ENCODE peak calls at places on chromosomes 2 and 18, in seven cellular contexts. One of them, this sample, is unnamed.

GRCh38 chr2:212005077-212005671 is 533.4 kb downstream of the ERBB4 start:
- DNase-seq in naive B cell: no peak
- DNase-seq in mesendoderm: peak
- DNase-seq in stimulated activated CD8-positive, alpha-beta memory T cell treated with anti-CD3 and anti-CD28 coated beads, Interleukin-7, amount 100 ng/mL, for 1 hour: no peak
- DNase-seq in amniotic stem cell: peak
- DNase-seq in aorta: peak
- DNase-seq in psoas muscle: no peak
- DNase-seq in this sample: no peak

GRCh38 chr18:75213610-75214009 is 3.0 kb downstream of the TSHZ1 start:
- DNase-seq in psoas muscle: no peak
- DNase-seq in aorta: no peak
- DNase-seq in naive B cell: no peak
- DNase-seq in mesendoderm: no peak
- DNase-seq in amniotic stem cell: no peak
- DNase-seq in stimulated activated CD8-positive, alpha-beta memory T cell treated with anti-CD3 and anti-CD28 coated beads, Interleukin-7, amount 100 ng/mL, for 1 hour: no peak
- DNase-seq in this sample: no peak

GRCh38 chr2:212708346-212708745 is 169.7 kb upstream of the ERBB4 start:
- DNase-seq in amniotic stem cell: no peak
- DNase-seq in stimulated activated CD8-positive, alpha-beta memory T cell treated with anti-CD3 and anti-CD28 coated beads, Interleukin-7, amount 100 ng/mL, for 1 hour: no peak
- DNase-seq in naive B cell: no peak
- DNase-seq in psoas muscle: no peak
- DNase-seq in aorta: no peak
- DNase-seq in mesendoderm: no peak
- DNase-seq in this sample: no peak

GRCh38 chr18:34492652-34493051 is 217.4 kb upstream of the DTNA start:
- DNase-seq in psoas muscle: no peak
- DNase-seq in amniotic stem cell: no peak
- DNase-seq in stimulated activated CD8-positive, alpha-beta memory T cell treated with anti-CD3 and anti-CD28 coated beads, Interleukin-7, amount 100 ng/mL, for 1 hour: no peak
- DNase-seq in mesendoderm: peak
- DNase-seq in naive B cell: no peak
- DNase-seq in aorta: no peak
- DNase-seq in this sample: no peak

GRCh38 chr2:241065355-241065803 is 36.7 kb downstream of the MTERF4 start:
- DNase-seq in amniotic stem cell: no peak
- DNase-seq in stimulated activated CD8-positive, alpha-beta memory T cell treated with anti-CD3 and anti-CD28 coated beads, Interleukin-7, amount 100 ng/mL, for 1 hour: no peak
- DNase-seq in naive B cell: no peak
- DNase-seq in aorta: no peak
- DNase-seq in mesendoderm: no peak
- DNase-seq in psoas muscle: no peak
- DNase-seq in this sample: no peak

GRCh38 chr2:16638941-16639340 is 26.7 kb downstream of the CYRIA start:
- DNase-seq in amniotic stem cell: no peak
- DNase-seq in stimulated activated CD8-positive, alpha-beta memory T cell treated with anti-CD3 and anti-CD28 coated beads, Interleukin-7, amount 100 ng/mL, for 1 hour: no peak
- DNase-seq in naive B cell: no peak
- DNase-seq in psoas muscle: no peak
- DNase-seq in aorta: no peak
- DNase-seq in mesendoderm: no peak
- DNase-seq in this sample: no peak

GRCh38 chr2:192190474-192190873 is 4.3 kb downstream of the TMEFF2 start:
- DNase-seq in naive B cell: no peak
- DNase-seq in aorta: no peak
- DNase-seq in stimulated activated CD8-positive, alpha-beta memory T cell treated with anti-CD3 and anti-CD28 coated beads, Interleukin-7, amount 100 ng/mL, for 1 hour: no peak
- DNase-seq in psoas muscle: no peak
- DNase-seq in mesendoderm: no peak
- DNase-seq in amniotic stem cell: no peak
- DNase-seq in this sample: no peak

GRCh38 chr2:182767578-182767977 is 51.5 kb downstream of the DNAJC10 start:
- DNase-seq in stimulated activated CD8-positive, alpha-beta memory T cell treated with anti-CD3 and anti-CD28 coated beads, Interleukin-7, amount 100 ng/mL, for 1 hour: no peak
- DNase-seq in naive B cell: no peak
- DNase-seq in aorta: no peak
- DNase-seq in amniotic stem cell: no peak
- DNase-seq in mesendoderm: peak
- DNase-seq in psoas muscle: no peak
- DNase-seq in this sample: no peak

GRCh38 chr2:172672114-172672513 is 63.5 kb upstream of the RAPGEF4 start:
- DNase-seq in stimulated activated CD8-positive, alpha-beta memory T cell treated with anti-CD3 and anti-CD28 coated beads, Interleukin-7, amount 100 ng/mL, for 1 hour: no peak
- DNase-seq in naive B cell: no peak
- DNase-seq in mesendoderm: no peak
- DNase-seq in amniotic stem cell: no peak
- DNase-seq in aorta: no peak
- DNase-seq in psoas muscle: no peak
- DNase-seq in this sample: no peak

GRCh38 chr18:11995445-11996189 is 14.3 kb downstream of the IMPA2 start:
- DNase-seq in naive B cell: peak
- DNase-seq in aorta: peak
- DNase-seq in psoas muscle: peak
- DNase-seq in stimulated activated CD8-positive, alpha-beta memory T cell treated with anti-CD3 and anti-CD28 coated beads, Interleukin-7, amount 100 ng/mL, for 1 hour: no peak
- DNase-seq in amniotic stem cell: no peak
- DNase-seq in mesendoderm: peak
- DNase-seq in this sample: peak

GRCh38 chr18:67553471-67553870 is 37.0 kb upstream of the DSEL start:
- DNase-seq in amniotic stem cell: no peak
- DNase-seq in psoas muscle: no peak
- DNase-seq in stimulated activated CD8-positive, alpha-beta memory T cell treated with anti-CD3 and anti-CD28 coated beads, Interleukin-7, amount 100 ng/mL, for 1 hour: no peak
- DNase-seq in mesendoderm: no peak
- DNase-seq in aorta: no peak
- DNase-seq in naive B cell: no peak
- DNase-seq in this sample: no peak

GRCh38 chr2:234733795-234734600 is 217.8 kb upstream of the SH3BP4 start:
- DNase-seq in amniotic stem cell: no peak
- DNase-seq in stimulated activated CD8-positive, alpha-beta memory T cell treated with anti-CD3 and anti-CD28 coated beads, Interleukin-7, amount 100 ng/mL, for 1 hour: no peak
- DNase-seq in mesendoderm: no peak
- DNase-seq in naive B cell: no peak
- DNase-seq in aorta: no peak
- DNase-seq in psoas muscle: no peak
- DNase-seq in this sample: no peak

GRCh38 chr2:120972286-120972685 is 236.6 kb downstream of the GLI2 start:
- DNase-seq in mesendoderm: no peak
- DNase-seq in naive B cell: no peak
- DNase-seq in stimulated activated CD8-positive, alpha-beta memory T cell treated with anti-CD3 and anti-CD28 coated beads, Interleukin-7, amount 100 ng/mL, for 1 hour: no peak
- DNase-seq in psoas muscle: no peak
- DNase-seq in aorta: no peak
- DNase-seq in amniotic stem cell: no peak
- DNase-seq in this sample: no peak

GRCh38 chr2:20935168-20935567 is 108.7 kb downstream of the APOB start:
- DNase-seq in amniotic stem cell: no peak
- DNase-seq in naive B cell: no peak
- DNase-seq in aorta: no peak
- DNase-seq in mesendoderm: no peak
- DNase-seq in stimulated activated CD8-positive, alpha-beta memory T cell treated with anti-CD3 and anti-CD28 coated beads, Interleukin-7, amount 100 ng/mL, for 1 hour: no peak
- DNase-seq in psoas muscle: no peak
- DNase-seq in this sample: no peak

GRCh38 chr2:27493948-27494283 is 1.1 kb downstream of the FNDC4 start:
- DNase-seq in psoas muscle: no peak
- DNase-seq in mesendoderm: no peak
- DNase-seq in aorta: no peak
- DNase-seq in stimulated activated CD8-positive, alpha-beta memory T cell treated with anti-CD3 and anti-CD28 coated beads, Interleukin-7, amount 100 ng/mL, for 1 hour: no peak
- DNase-seq in amniotic stem cell: no peak
- DNase-seq in naive B cell: no peak
- DNase-seq in this sample: no peak

GRCh38 chr18:23302852-23303527 is 150.1 kb upstream of the RIOK3 start:
- DNase-seq in stimulated activated CD8-positive, alpha-beta memory T cell treated with anti-CD3 and anti-CD28 coated beads, Interleukin-7, amount 100 ng/mL, for 1 hour: no peak
- DNase-seq in aorta: no peak
- DNase-seq in amniotic stem cell: peak
- DNase-seq in naive B cell: no peak
- DNase-seq in mesendoderm: no peak
- DNase-seq in psoas muscle: no peak
- DNase-seq in this sample: no peak

GRCh38 chr2:109185338-109185737 is 56.3 kb downstream of the SH3RF3 start:
- DNase-seq in psoas muscle: peak
- DNase-seq in amniotic stem cell: no peak
- DNase-seq in aorta: no peak
- DNase-seq in mesendoderm: peak
- DNase-seq in naive B cell: no peak
- DNase-seq in stimulated activated CD8-positive, alpha-beta memory T cell treated with anti-CD3 and anti-CD28 coated beads, Interleukin-7, amount 100 ng/mL, for 1 hour: no peak
- DNase-seq in this sample: no peak

GRCh38 chr2:76498387-76498786 is 787.7 kb upstream of the GCFC2 start:
- DNase-seq in psoas muscle: no peak
- DNase-seq in naive B cell: no peak
- DNase-seq in mesendoderm: no peak
- DNase-seq in stimulated activated CD8-positive, alpha-beta memory T cell treated with anti-CD3 and anti-CD28 coated beads, Interleukin-7, amount 100 ng/mL, for 1 hour: no peak
- DNase-seq in amniotic stem cell: no peak
- DNase-seq in aorta: no peak
- DNase-seq in this sample: no peak

GRCh38 chr18:11532758-11533512 is 76.5 kb upstream of the SLC35G4 start:
- DNase-seq in aorta: no peak
- DNase-seq in mesendoderm: no peak
- DNase-seq in amniotic stem cell: no peak
- DNase-seq in psoas muscle: no peak
- DNase-seq in stimulated activated CD8-positive, alpha-beta memory T cell treated with anti-CD3 and anti-CD28 coated beads, Interleukin-7, amount 100 ng/mL, for 1 hour: no peak
- DNase-seq in naive B cell: no peak
- DNase-seq in this sample: no peak

GRCh38 chr2:233428438-233428837 is 74.1 kb downstream of the DGKD start:
- DNase-seq in aorta: no peak
- DNase-seq in mesendoderm: no peak
- DNase-seq in stimulated activated CD8-positive, alpha-beta memory T cell treated with anti-CD3 and anti-CD28 coated beads, Interleukin-7, amount 100 ng/mL, for 1 hour: no peak
- DNase-seq in naive B cell: no peak
- DNase-seq in amniotic stem cell: no peak
- DNase-seq in psoas muscle: no peak
- DNase-seq in this sample: no peak

GRCh38 chr2:146317959-146318358 is 1526.9 kb upstream of the ACVR2A start:
- DNase-seq in naive B cell: no peak
- DNase-seq in aorta: no peak
- DNase-seq in mesendoderm: no peak
- DNase-seq in amniotic stem cell: no peak
- DNase-seq in psoas muscle: no peak
- DNase-seq in stimulated activated CD8-positive, alpha-beta memory T cell treated with anti-CD3 and anti-CD28 coated beads, Interleukin-7, amount 100 ng/mL, for 1 hour: no peak
- DNase-seq in this sample: no peak

GRCh38 chr2:205199451-205199850 is 482.9 kb upstream of the NRP2 start:
- DNase-seq in amniotic stem cell: no peak
- DNase-seq in psoas muscle: no peak
- DNase-seq in stimulated activated CD8-positive, alpha-beta memory T cell treated with anti-CD3 and anti-CD28 coated beads, Interleukin-7, amount 100 ng/mL, for 1 hour: no peak
- DNase-seq in naive B cell: no peak
- DNase-seq in mesendoderm: no peak
- DNase-seq in aorta: no peak
- DNase-seq in this sample: no peak

GRCh38 chr2:119808516-119809147 is 48.9 kb downstream of the PTPN4 start:
- DNase-seq in amniotic stem cell: no peak
- DNase-seq in stimulated activated CD8-positive, alpha-beta memory T cell treated with anti-CD3 and anti-CD28 coated beads, Interleukin-7, amount 100 ng/mL, for 1 hour: no peak
- DNase-seq in psoas muscle: no peak
- DNase-seq in naive B cell: no peak
- DNase-seq in aorta: no peak
- DNase-seq in mesendoderm: peak
- DNase-seq in this sample: no peak

GRCh38 chr2:24635181-24635580 is 144.1 kb downstream of the NCOA1 start:
- DNase-seq in aorta: no peak
- DNase-seq in amniotic stem cell: no peak
- DNase-seq in mesendoderm: no peak
- DNase-seq in psoas muscle: no peak
- DNase-seq in stimulated activated CD8-positive, alpha-beta memory T cell treated with anti-CD3 and anti-CD28 coated beads, Interleukin-7, amount 100 ng/mL, for 1 hour: no peak
- DNase-seq in naive B cell: no peak
- DNase-seq in this sample: no peak

GRCh38 chr2:71282493-71282892 is 49.1 kb upstream of the ZNF638 start:
- DNase-seq in amniotic stem cell: no peak
- DNase-seq in stimulated activated CD8-positive, alpha-beta memory T cell treated with anti-CD3 and anti-CD28 coated beads, Interleukin-7, amount 100 ng/mL, for 1 hour: no peak
- DNase-seq in psoas muscle: no peak
- DNase-seq in mesendoderm: peak
- DNase-seq in aorta: no peak
- DNase-seq in naive B cell: no peak
- DNase-seq in this sample: no peak

GRCh38 chr18:23743733-23744333 is 54.6 kb downstream of the LAMA3 start:
- DNase-seq in aorta: no peak
- DNase-seq in mesendoderm: peak
- DNase-seq in stimulated activated CD8-positive, alpha-beta memory T cell treated with anti-CD3 and anti-CD28 coated beads, Interleukin-7, amount 100 ng/mL, for 1 hour: no peak
- DNase-seq in psoas muscle: no peak
- DNase-seq in amniotic stem cell: no peak
- DNase-seq in naive B cell: no peak
- DNase-seq in this sample: no peak

GRCh38 chr2:235940330-235940729 is 227.9 kb downstream of the GBX2 start:
- DNase-seq in aorta: peak
- DNase-seq in mesendoderm: peak
- DNase-seq in psoas muscle: no peak
- DNase-seq in stimulated activated CD8-positive, alpha-beta memory T cell treated with anti-CD3 and anti-CD28 coated beads, Interleukin-7, amount 100 ng/mL, for 1 hour: no peak
- DNase-seq in naive B cell: no peak
- DNase-seq in amniotic stem cell: peak
- DNase-seq in this sample: peak

GRCh38 chr2:54457326-54458023 is 1.3 kb downstream of the SPTBN1 start:
- DNase-seq in aorta: peak
- DNase-seq in psoas muscle: peak
- DNase-seq in mesendoderm: peak
- DNase-seq in stimulated activated CD8-positive, alpha-beta memory T cell treated with anti-CD3 and anti-CD28 coated beads, Interleukin-7, amount 100 ng/mL, for 1 hour: no peak
- DNase-seq in amniotic stem cell: no peak
- DNase-seq in naive B cell: peak
- DNase-seq in this sample: peak

GRCh38 chr2:105682401-105682800 is 62.3 kb upstream of the NCK2 start:
- DNase-seq in stimulated activated CD8-positive, alpha-beta memory T cell treated with anti-CD3 and anti-CD28 coated beads, Interleukin-7, amount 100 ng/mL, for 1 hour: no peak
- DNase-seq in mesendoderm: no peak
- DNase-seq in amniotic stem cell: no peak
- DNase-seq in naive B cell: no peak
- DNase-seq in psoas muscle: no peak
- DNase-seq in aorta: no peak
- DNase-seq in this sample: no peak

GRCh38 chr2:219109468-219109867 is 48.7 kb upstream of the IHH start:
- DNase-seq in psoas muscle: no peak
- DNase-seq in amniotic stem cell: no peak
- DNase-seq in stimulated activated CD8-positive, alpha-beta memory T cell treated with anti-CD3 and anti-CD28 coated beads, Interleukin-7, amount 100 ng/mL, for 1 hour: no peak
- DNase-seq in aorta: no peak
- DNase-seq in naive B cell: no peak
- DNase-seq in mesendoderm: peak
- DNase-seq in this sample: no peak

GRCh38 chr18:48391863-48392262 is 17.3 kb downstream of the ZBTB7C start:
- DNase-seq in psoas muscle: no peak
- DNase-seq in naive B cell: no peak
- DNase-seq in stimulated activated CD8-positive, alpha-beta memory T cell treated with anti-CD3 and anti-CD28 coated beads, Interleukin-7, amount 100 ng/mL, for 1 hour: no peak
- DNase-seq in mesendoderm: no peak
- DNase-seq in aorta: peak
- DNase-seq in amniotic stem cell: no peak
- DNase-seq in this sample: no peak

GRCh38 chr2:232966122-232966521 is 46.9 kb downstream of the NGEF start:
- DNase-seq in mesendoderm: peak
- DNase-seq in naive B cell: no peak
- DNase-seq in stimulated activated CD8-positive, alpha-beta memory T cell treated with anti-CD3 and anti-CD28 coated beads, Interleukin-7, amount 100 ng/mL, for 1 hour: no peak
- DNase-seq in amniotic stem cell: no peak
- DNase-seq in aorta: no peak
- DNase-seq in psoas muscle: no peak
- DNase-seq in this sample: no peak

GRCh38 chr2:102848366-102848839 is 86.6 kb downstream of the TMEM182 start:
- DNase-seq in naive B cell: no peak
- DNase-seq in psoas muscle: peak
- DNase-seq in aorta: peak
- DNase-seq in amniotic stem cell: no peak
- DNase-seq in stimulated activated CD8-positive, alpha-beta memory T cell treated with anti-CD3 and anti-CD28 coated beads, Interleukin-7, amount 100 ng/mL, for 1 hour: no peak
- DNase-seq in mesendoderm: peak
- DNase-seq in this sample: no peak

GRCh38 chr2:55422876-55423275 is 3.2 kb upstream of the CCDC88A start:
- DNase-seq in aorta: no peak
- DNase-seq in naive B cell: no peak
- DNase-seq in mesendoderm: no peak
- DNase-seq in amniotic stem cell: no peak
- DNase-seq in stimulated activated CD8-positive, alpha-beta memory T cell treated with anti-CD3 and anti-CD28 coated beads, Interleukin-7, amount 100 ng/mL, for 1 hour: no peak
- DNase-seq in psoas muscle: no peak
- DNase-seq in this sample: no peak

GRCh38 chr2:117918608-117919007 is 95.3 kb downstream of the CCDC93 start:
- DNase-seq in stimulated activated CD8-positive, alpha-beta memory T cell treated with anti-CD3 and anti-CD28 coated beads, Interleukin-7, amount 100 ng/mL, for 1 hour: no peak
- DNase-seq in aorta: no peak
- DNase-seq in naive B cell: no peak
- DNase-seq in mesendoderm: no peak
- DNase-seq in psoas muscle: no peak
- DNase-seq in amniotic stem cell: no peak
- DNase-seq in this sample: no peak

GRCh38 chr2:222305510-222306392 is 7.0 kb upstream of the PAX3 start:
- DNase-seq in amniotic stem cell: no peak
- DNase-seq in mesendoderm: no peak
- DNase-seq in psoas muscle: no peak
- DNase-seq in stimulated activated CD8-positive, alpha-beta memory T cell treated with anti-CD3 and anti-CD28 coated beads, Interleukin-7, amount 100 ng/mL, for 1 hour: no peak
- DNase-seq in aorta: no peak
- DNase-seq in naive B cell: no peak
- DNase-seq in this sample: no peak

GRCh38 chr2:102240640-102241370 is 54.0 kb downstream of the IL1RL2 start:
- DNase-seq in amniotic stem cell: peak
- DNase-seq in mesendoderm: peak
- DNase-seq in psoas muscle: peak
- DNase-seq in stimulated activated CD8-positive, alpha-beta memory T cell treated with anti-CD3 and anti-CD28 coated beads, Interleukin-7, amount 100 ng/mL, for 1 hour: peak
- DNase-seq in naive B cell: peak
- DNase-seq in aorta: peak
- DNase-seq in this sample: peak

This sample was measured in ovary.